ENCODE peak calls at places on chromosomes 16 and 17, in four cellular contexts. Z is Caco-2, U is body of pancreas, K is lung. J is an unnamed sample.
A peak's percentile ranks its signal among the peaks of the same experiment; 100 is the strongest.

GRCh38 chr16:7513429-7513828 is 180.8 kb downstream of the RBFOX1 start:
- DNase-seq in Z (no peak), U (no peak), K (no peak), J (no peak)

GRCh38 chr17:79233916-79234551 is 159.4 kb downstream of the ENGASE start:
- DNase-seq in Z (no peak), U (no peak), K (no peak), J (no peak)

GRCh38 chr16:27448531-27449433 is 46.8 kb downstream of the IL21R start:
- DNase-seq in Z (no peak), U (no peak), K (no peak), J (no peak)

GRCh38 chr16:20344630-20345029 is 7.9 kb downstream of the UMOD start:
- DNase-seq in Z (no peak), U (no peak), K (no peak), J (no peak)

GRCh38 chr16:9159839-9160550 is 68.6 kb downstream of the HAPSTR1 start:
- DNase-seq in Z (peak; percentile 70), U (peak; percentile 71), K (peak; percentile 55), J (peak; percentile 12)

GRCh38 chr16:14564881-14565687 is 65.0 kb downstream of the PARN start:
- DNase-seq in Z (no peak), U (no peak), K (no peak), J (no peak)

GRCh38 chr16:82544378-82544777 is 82.4 kb upstream of the CDH13 start:
- DNase-seq in Z (no peak), U (no peak), K (no peak), J (no peak)

GRCh38 chr17:58331815-58332719 is 3.5 kb upstream of the TSPOAP1 start:
- DNase-seq in Z (no peak), U (peak; percentile 75), K (peak; percentile 74), J (peak; percentile 67)

GRCh38 chr16:65658339-65659275 is 536.7 kb upstream of the CDH11 start:
- DNase-seq in Z (no peak), U (peak; percentile 8), K (no peak), J (no peak)

GRCh38 chr17:3557768-3558583 is at the start of gene TRPV3:
- DNase-seq in Z (no peak), U (peak; percentile 60), K (peak; percentile 59), J (no peak)

GRCh38 chr16:16021988-16022682 is 72.7 kb downstream of the ABCC1 start:
- DNase-seq in Z (peak; percentile 76), U (peak; percentile 96), K (peak; percentile 93), J (peak; percentile 94)

GRCh38 chr16:53504665-53505064 is 1.7 kb upstream of the AKTIP start:
- DNase-seq in Z (no peak), U (no peak), K (no peak), J (no peak)

GRCh38 chr16:49590166-49590871 is 216.7 kb downstream of the C16orf78 start:
- DNase-seq in Z (no peak), U (no peak), K (no peak), J (no peak)

GRCh38 chr17:59149841-59150511 is 5.0 kb downstream of the SKA2 start:
- DNase-seq in Z (no peak), U (no peak), K (no peak), J (no peak)

GRCh38 chr17:77214328-77214727 is 73.6 kb downstream of the SEC14L1 start:
- DNase-seq in Z (no peak), U (no peak), K (no peak), J (no peak)

GRCh38 chr16:4392382-4393242 is 21.0 kb downstream of the VASN start:
- DNase-seq in Z (no peak), U (no peak), K (no peak), J (no peak)

GRCh38 chr17:30429155-30429554 is 48.1 kb upstream of the GOSR1 start:
- DNase-seq in Z (no peak), U (no peak), K (no peak), J (no peak)

GRCh38 chr16:58459344-58460218 is 40.4 kb upstream of the NDRG4 start:
- DNase-seq in Z (no peak), U (peak; percentile 7), K (no peak), J (peak; percentile 54)

GRCh38 chr16:27430923-27431484 is 29.0 kb downstream of the IL21R start:
- DNase-seq in Z (no peak), U (no peak), K (peak; percentile 18), J (no peak)

GRCh38 chr16:84737658-84738057 is 37.9 kb downstream of the USP10 start:
- DNase-seq in Z (no peak), U (peak; percentile 43), K (peak; percentile 58), J (no peak)

GRCh38 chr17:63847525-63848249 is 5.2 kb upstream of the SMARCD2 start:
- DNase-seq in Z (no peak), U (no peak), K (no peak), J (no peak)

GRCh38 chr17:6524520-6524919 is 31.8 kb downstream of the PITPNM3 start:
- DNase-seq in Z (no peak), U (no peak), K (no peak), J (no peak)

GRCh38 chr17:74328487-74328886 is 2.5 kb downstream of the KIF19 start:
- DNase-seq in Z (no peak), U (no peak), K (no peak), J (no peak)

GRCh38 chr17:74325743-74326379 is at the start of gene KIF19:
- DNase-seq in Z (no peak), U (peak; percentile 37), K (peak; percentile 31), J (peak; percentile 65)

GRCh38 chr17:74324521-74324920 is 1.5 kb upstream of the KIF19 start:
- DNase-seq in Z (no peak), U (no peak), K (no peak), J (no peak)

GRCh38 chr17:74326506-74326905 is 480 bp downstream of the KIF19 start:
- DNase-seq in Z (no peak), U (no peak), K (no peak), J (no peak)

GRCh38 chr17:74325376-74325742 is 667 bp upstream of the KIF19 start:
- DNase-seq in Z (no peak), U (no peak), K (no peak), J (peak; percentile 23)
- H3K9me3 ChIP-seq in Z (no peaks in the 10 kb centered on the region), U (no peaks in the 10 kb centered on the region), K (no peaks in the 10 kb centered on the region), J (no peaks in the 10 kb centered on the region)

DNA sequence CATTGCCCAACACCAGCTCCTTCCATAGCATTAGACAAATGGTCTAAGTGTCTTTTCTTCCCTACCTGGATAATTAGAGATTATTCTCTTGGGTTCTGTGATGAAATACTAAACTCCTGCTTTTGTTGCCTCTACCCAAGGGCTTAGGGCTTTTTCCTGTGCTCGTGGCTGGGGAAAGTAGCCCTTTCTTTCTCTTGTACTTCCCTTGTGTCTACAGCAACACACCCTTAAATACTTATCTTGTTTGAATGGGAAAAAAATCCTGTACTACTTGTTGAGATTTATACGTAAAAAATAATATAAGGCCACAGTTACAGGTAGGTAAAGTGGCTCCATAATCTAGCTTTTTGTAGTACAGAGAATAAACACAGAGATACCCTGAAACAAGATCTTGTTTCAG is 7.0 kb upstream of the NACA2 start:
- DNase-seq in Z (no peak), U (no peak), K (no peak), J (no peak)
- H3K4me1 ChIP-seq in Z (no peaks in the 10 kb centered on the region), U (no peaks in the 10 kb centered on the region), K (no peaks in the 10 kb centered on the region), J (no peaks in the 10 kb centered on the region)

GRCh38 chr16:86626284-86626683 is 47.9 kb downstream of the FOXL1 start:
- DNase-seq in Z (no peak), U (no peak), K (no peak), J (no peak)
- H3K9me3 ChIP-seq in Z (no peaks in the 10 kb centered on the region), U (no peaks in the 10 kb centered on the region), K (peaks cover 4% of the 10 kb centered on the region), J (no peaks in the 10 kb centered on the region)

GRCh38 chr17:17693253-17693954 is 12.1 kb downstream of the RAI1 start:
- DNase-seq in Z (peak; percentile 79), U (peak; percentile 86), K (peak; percentile 67), J (no peak)

GRCh38 chr17:17696075-17696474 is 14.8 kb downstream of the RAI1 start:
- DNase-seq in Z (no peak), U (no peak), K (no peak), J (no peak)

GRCh38 chr17:17693955-17694228 is 12.6 kb downstream of the RAI1 start:
- DNase-seq in Z (no peak), U (no peak), K (no peak), J (no peak)

GRCh38 chr17:17692353-17693252 is 11.3 kb downstream of the RAI1 start:
- DNase-seq in Z (no peak), U (no peak), K (no peak), J (no peak)

GRCh38 chr17:17694229-17695081 is 13.2 kb downstream of the RAI1 start:
- DNase-seq in Z (peak; percentile 73), U (peak; percentile 73), K (peak; percentile 54), J (peak; percentile 78)
- H3K4me1 ChIP-seq in Z (peaks cover 44% of the 10 kb centered on the region), U (peaks cover 92% of the 10 kb centered on the region), K (peaks cover 20% of the 10 kb centered on the region), J (peaks cover 52% of the 10 kb centered on the region)